ENCODE peak calls at places on chromosomes 5 and 9, in five cellular contexts. One of them, this sample, is unnamed.

GRCh38 chr9:99919930-99920329 is 13.5 kb downstream of the STX17 start:
- DNase-seq in H7: peak
- DNase-seq in HEK293T: no peak
- DNase-seq in NCI-H146: peak
- DNase-seq in hepatocyte: no peak
- DNase-seq in this sample: no peak

GRCh38 chr9:93052791-93053540 is 5.5 kb upstream of the SUSD3 start:
- DNase-seq in H7: peak
- DNase-seq in HEK293T: no peak
- DNase-seq in NCI-H146: no peak
- DNase-seq in hepatocyte: no peak
- DNase-seq in this sample: no peak

GRCh38 chr5:138960145-138960692 is 85.1 kb upstream of the LRRTM2 start:
- DNase-seq in H7: no peak
- DNase-seq in HEK293T: no peak
- DNase-seq in NCI-H146: peak
- DNase-seq in hepatocyte: no peak
- DNase-seq in this sample: no peak

GRCh38 chr5:41009228-41009627 is 61.9 kb downstream of the MROH2B start:
- DNase-seq in H7: no peak
- DNase-seq in HEK293T: no peak
- DNase-seq in NCI-H146: no peak
- DNase-seq in hepatocyte: no peak
- DNase-seq in this sample: no peak

GRCh38 chr9:16247188-16247875 is 623.1 kb downstream of the BNC2 start:
- DNase-seq in H7: no peak
- DNase-seq in HEK293T: no peak
- DNase-seq in NCI-H146: no peak
- DNase-seq in hepatocyte: no peak
- DNase-seq in this sample: peak

GRCh38 chr9:131677445-131678180 is 62.3 kb downstream of the RAPGEF1 start:
- DNase-seq in H7: no peak
- DNase-seq in HEK293T: no peak
- DNase-seq in NCI-H146: no peak
- DNase-seq in hepatocyte: no peak
- DNase-seq in this sample: peak

GRCh38 chr9:124721109-124721850 is 49.8 kb downstream of the NR6A1 start:
- DNase-seq in H7: peak
- DNase-seq in HEK293T: no peak
- DNase-seq in NCI-H146: no peak
- DNase-seq in hepatocyte: no peak
- DNase-seq in this sample: peak

GRCh38 chr5:99911971-99912370 is 623.2 kb upstream of the FAM174A start:
- DNase-seq in H7: peak
- DNase-seq in HEK293T: no peak
- DNase-seq in NCI-H146: no peak
- DNase-seq in hepatocyte: no peak
- DNase-seq in this sample: no peak

GRCh38 chr9:135959814-135960213 is 1.4 kb downstream of the UBAC1 start:
- DNase-seq in H7: no peak
- DNase-seq in HEK293T: no peak
- DNase-seq in NCI-H146: no peak
- DNase-seq in hepatocyte: no peak
- DNase-seq in this sample: no peak

GRCh38 chr9:93667627-93668026 is 91.2 kb downstream of the PHF2 start:
- DNase-seq in H7: peak
- DNase-seq in HEK293T: no peak
- DNase-seq in NCI-H146: no peak
- DNase-seq in hepatocyte: no peak
- DNase-seq in this sample: no peak

GRCh38 chr5:89457411-89458329 is 574.7 kb upstream of the MEF2C start:
- DNase-seq in H7: no peak
- DNase-seq in HEK293T: no peak
- DNase-seq in NCI-H146: peak
- DNase-seq in hepatocyte: peak
- DNase-seq in this sample: no peak

GRCh38 chr5:45093377-45093776 is 284.6 kb downstream of the MRPS30 start:
- DNase-seq in H7: no peak
- DNase-seq in HEK293T: no peak
- DNase-seq in NCI-H146: no peak
- DNase-seq in hepatocyte: no peak
- DNase-seq in this sample: no peak

GRCh38 chr5:167485395-167485794 is 806.0 kb upstream of the WWC1 start:
- DNase-seq in H7: no peak
- DNase-seq in HEK293T: no peak
- DNase-seq in NCI-H146: no peak
- DNase-seq in hepatocyte: no peak
- DNase-seq in this sample: peak